ENCODE peak calls at places on chromosomes 13 and 19, in seven cellular contexts. One of them, this sample, is unnamed.

GRCh38 chr19:41149831-41150230 is 35.6 kb downstream of the CYP2F1 start:
- DNase-seq in fibroblast of mammary gland: no peak
- DNase-seq in tibial nerve: no peak
- DNase-seq in CD8-positive, alpha-beta T cell: no peak
- DNase-seq in fibroblast of the aortic adventitia: no peak
- DNase-seq in AG04450: no peak
- DNase-seq in endodermal cell: no peak
- DNase-seq in this sample: no peak

GRCh38 chr13:43368003-43368402 is 344.6 kb downstream of the DNAJC15 start:
- DNase-seq in AG04450: no peak
- DNase-seq in endodermal cell: no peak
- DNase-seq in CD8-positive, alpha-beta T cell: no peak
- DNase-seq in fibroblast of the aortic adventitia: peak; percentile 39
- DNase-seq in tibial nerve: no peak
- DNase-seq in fibroblast of mammary gland: peak; percentile 29
- DNase-seq in this sample: no peak

GRCh38 chr13:45479661-45480060 is 14.9 kb downstream of the COG3 start:
- DNase-seq in tibial nerve: no peak
- DNase-seq in fibroblast of the aortic adventitia: no peak
- DNase-seq in CD8-positive, alpha-beta T cell: no peak
- DNase-seq in endodermal cell: no peak
- DNase-seq in fibroblast of mammary gland: no peak
- DNase-seq in AG04450: no peak
- DNase-seq in this sample: no peak

GRCh38 chr13:26323127-26323526 is 69.2 kb downstream of the CDK8 start:
- DNase-seq in tibial nerve: no peak
- DNase-seq in endodermal cell: no peak
- DNase-seq in fibroblast of mammary gland: no peak
- DNase-seq in CD8-positive, alpha-beta T cell: no peak
- DNase-seq in AG04450: no peak
- DNase-seq in fibroblast of the aortic adventitia: no peak
- DNase-seq in this sample: no peak

GRCh38 chr19:5680083-5680436 is 256 bp downstream of the MICOS13 start:
- DNase-seq in fibroblast of the aortic adventitia: no peak
- DNase-seq in tibial nerve: peak; percentile 11
- DNase-seq in AG04450: no peak
- DNase-seq in endodermal cell: no peak
- DNase-seq in fibroblast of mammary gland: peak; percentile 34
- DNase-seq in CD8-positive, alpha-beta T cell: no peak
- DNase-seq in this sample: no peak

GRCh38 chr19:20107301-20107700 is 29.5 kb downstream of the ZNF90 start:
- DNase-seq in tibial nerve: no peak
- DNase-seq in fibroblast of the aortic adventitia: no peak
- DNase-seq in endodermal cell: no peak
- DNase-seq in CD8-positive, alpha-beta T cell: no peak
- DNase-seq in AG04450: no peak
- DNase-seq in fibroblast of mammary gland: no peak
- DNase-seq in this sample: no peak

GRCh38 chr19:46861691-46862503 is 1.1 kb downstream of the ARHGAP35 start:
- DNase-seq in tibial nerve: no peak
- DNase-seq in fibroblast of the aortic adventitia: peak; percentile 39
- DNase-seq in endodermal cell: peak; percentile 65
- DNase-seq in CD8-positive, alpha-beta T cell: no peak
- DNase-seq in fibroblast of mammary gland: peak; percentile 24
- DNase-seq in AG04450: no peak
- DNase-seq in this sample: no peak

GRCh38 chr13:50119593-50119992 is 104.3 kb downstream of the KCNRG start:
- DNase-seq in endodermal cell: no peak
- DNase-seq in CD8-positive, alpha-beta T cell: no peak
- DNase-seq in AG04450: no peak
- DNase-seq in fibroblast of the aortic adventitia: peak; percentile 38
- DNase-seq in tibial nerve: no peak
- DNase-seq in fibroblast of mammary gland: no peak
- DNase-seq in this sample: no peak

GRCh38 chr13:21696865-21697448 is 26.1 kb downstream of the FGF9 start:
- DNase-seq in endodermal cell: no peak
- DNase-seq in CD8-positive, alpha-beta T cell: no peak
- DNase-seq in AG04450: no peak
- DNase-seq in fibroblast of mammary gland: no peak
- DNase-seq in tibial nerve: no peak
- DNase-seq in fibroblast of the aortic adventitia: no peak
- DNase-seq in this sample: peak; percentile 53

GRCh38 chr13:45341799-45342584 is 1.0 kb upstream of the TPT1 start:
- DNase-seq in fibroblast of mammary gland: peak; percentile 83
- DNase-seq in CD8-positive, alpha-beta T cell: no peak
- DNase-seq in endodermal cell: no peak
- DNase-seq in fibroblast of the aortic adventitia: peak; percentile 75
- DNase-seq in tibial nerve: peak; percentile 45
- DNase-seq in AG04450: no peak
- DNase-seq in this sample: peak; percentile 74

GRCh38 chr13:80830431-80830830 is 489.5 kb upstream of the SPRY2 start:
- DNase-seq in tibial nerve: no peak
- DNase-seq in fibroblast of mammary gland: no peak
- DNase-seq in fibroblast of the aortic adventitia: no peak
- DNase-seq in endodermal cell: no peak
- DNase-seq in CD8-positive, alpha-beta T cell: no peak
- DNase-seq in AG04450: no peak
- DNase-seq in this sample: no peak

GRCh38 chr19:48203227-48203793 is 32.8 kb downstream of the ZSWIM9 start:
- DNase-seq in fibroblast of the aortic adventitia: no peak
- DNase-seq in tibial nerve: no peak
- DNase-seq in fibroblast of mammary gland: no peak
- DNase-seq in CD8-positive, alpha-beta T cell: no peak
- DNase-seq in AG04450: no peak
- DNase-seq in endodermal cell: no peak
- DNase-seq in this sample: no peak

GRCh38 chr13:75383064-75383715 is 98.8 kb downstream of the TBC1D4 start:
- DNase-seq in AG04450: no peak
- DNase-seq in tibial nerve: no peak
- DNase-seq in fibroblast of the aortic adventitia: no peak
- DNase-seq in endodermal cell: no peak
- DNase-seq in CD8-positive, alpha-beta T cell: no peak
- DNase-seq in fibroblast of mammary gland: no peak
- DNase-seq in this sample: no peak

GRCh38 chr13:95083758-95084157 is 217.5 kb downstream of the ABCC4 start:
- DNase-seq in AG04450: peak; percentile 47
- DNase-seq in fibroblast of the aortic adventitia: peak; percentile 50
- DNase-seq in endodermal cell: no peak
- DNase-seq in CD8-positive, alpha-beta T cell: no peak
- DNase-seq in fibroblast of mammary gland: peak; percentile 92
- DNase-seq in tibial nerve: no peak
- DNase-seq in this sample: peak; percentile 93

GRCh38 chr19:15862444-15862843 is 35.4 kb downstream of the CYP4F2 start:
- DNase-seq in tibial nerve: no peak
- DNase-seq in AG04450: no peak
- DNase-seq in fibroblast of mammary gland: no peak
- DNase-seq in fibroblast of the aortic adventitia: no peak
- DNase-seq in CD8-positive, alpha-beta T cell: no peak
- DNase-seq in endodermal cell: no peak
- DNase-seq in this sample: no peak

GRCh38 chr19:41144403-41144802 is 30.2 kb downstream of the CYP2F1 start:
- DNase-seq in fibroblast of mammary gland: peak; percentile 82
- DNase-seq in CD8-positive, alpha-beta T cell: peak; percentile 94
- DNase-seq in AG04450: peak; percentile 50
- DNase-seq in fibroblast of the aortic adventitia: peak; percentile 89
- DNase-seq in tibial nerve: peak; percentile 93
- DNase-seq in endodermal cell: peak; percentile 95
- DNase-seq in this sample: peak; percentile 73

GRCh38 chr19:9836021-9836420 is 903 bp downstream of the PIN1 start:
- DNase-seq in fibroblast of mammary gland: peak; percentile 52
- DNase-seq in endodermal cell: no peak
- DNase-seq in AG04450: no peak
- DNase-seq in tibial nerve: no peak
- DNase-seq in CD8-positive, alpha-beta T cell: no peak
- DNase-seq in fibroblast of the aortic adventitia: peak; percentile 52
- DNase-seq in this sample: no peak

GRCh38 chr13:35789335-35790166 is 313.1 kb upstream of the MAB21L1 start:
- DNase-seq in fibroblast of the aortic adventitia: peak; percentile 65
- DNase-seq in CD8-positive, alpha-beta T cell: no peak
- DNase-seq in AG04450: no peak
- DNase-seq in fibroblast of mammary gland: peak; percentile 64
- DNase-seq in endodermal cell: no peak
- DNase-seq in tibial nerve: no peak
- DNase-seq in this sample: peak; percentile 62

GRCh38 chr19:435707-436412 is 25.0 kb downstream of the SHC2 start:
- DNase-seq in fibroblast of the aortic adventitia: no peak
- DNase-seq in AG04450: no peak
- DNase-seq in tibial nerve: no peak
- DNase-seq in endodermal cell: no peak
- DNase-seq in fibroblast of mammary gland: no peak
- DNase-seq in CD8-positive, alpha-beta T cell: no peak
- DNase-seq in this sample: no peak

GRCh38 chr19:33691736-33692135 is 70.0 kb downstream of the CHST8 start:
- DNase-seq in fibroblast of mammary gland: no peak
- DNase-seq in AG04450: no peak
- DNase-seq in fibroblast of the aortic adventitia: no peak
- DNase-seq in tibial nerve: no peak
- DNase-seq in endodermal cell: no peak
- DNase-seq in CD8-positive, alpha-beta T cell: no peak
- DNase-seq in this sample: no peak

GRCh38 chr19:9986787-9987281 is 23.5 kb downstream of the COL5A3 start:
- DNase-seq in AG04450: no peak
- DNase-seq in fibroblast of mammary gland: peak; percentile 69
- DNase-seq in CD8-positive, alpha-beta T cell: no peak
- DNase-seq in endodermal cell: no peak
- DNase-seq in tibial nerve: peak; percentile 35
- DNase-seq in fibroblast of the aortic adventitia: peak; percentile 95
- DNase-seq in this sample: no peak

GRCh38 chr19:2529473-2529918 is 53.6 kb downstream of the GADD45B start:
- DNase-seq in CD8-positive, alpha-beta T cell: no peak
- DNase-seq in AG04450: no peak
- DNase-seq in tibial nerve: no peak
- DNase-seq in endodermal cell: no peak
- DNase-seq in fibroblast of the aortic adventitia: peak; percentile 88
- DNase-seq in fibroblast of mammary gland: peak; percentile 100
- DNase-seq in this sample: peak; percentile 99

GRCh38 chr19:54650108-54650666 is 12.6 kb upstream of the LILRB4 start:
- DNase-seq in CD8-positive, alpha-beta T cell: no peak
- DNase-seq in endodermal cell: no peak
- DNase-seq in AG04450: no peak
- DNase-seq in fibroblast of the aortic adventitia: no peak
- DNase-seq in tibial nerve: no peak
- DNase-seq in fibroblast of mammary gland: no peak
- DNase-seq in this sample: no peak

GRCh38 chr19:17855333-17856152 is 4.2 kb upstream of the RPL18A start:
- DNase-seq in endodermal cell: peak; percentile 98
- DNase-seq in tibial nerve: peak; percentile 93
- DNase-seq in fibroblast of mammary gland: peak; percentile 58
- DNase-seq in fibroblast of the aortic adventitia: peak; percentile 66
- DNase-seq in AG04450: no peak
- DNase-seq in CD8-positive, alpha-beta T cell: peak; percentile 96
- DNase-seq in this sample: peak; percentile 37

GRCh38 chr13:57624565-57625435 is 6.7 kb upstream of the PCDH17 start:
- DNase-seq in CD8-positive, alpha-beta T cell: no peak
- DNase-seq in endodermal cell: peak; percentile 83
- DNase-seq in fibroblast of the aortic adventitia: peak; percentile 60
- DNase-seq in fibroblast of mammary gland: peak; percentile 62
- DNase-seq in tibial nerve: peak; percentile 61
- DNase-seq in AG04450: no peak
- DNase-seq in this sample: peak; percentile 63

GRCh38 chr13:40116008-40116407 is 460.5 kb downstream of the COG6 start:
- DNase-seq in tibial nerve: peak; percentile 34
- DNase-seq in CD8-positive, alpha-beta T cell: peak; percentile 25
- DNase-seq in AG04450: no peak
- DNase-seq in fibroblast of the aortic adventitia: peak; percentile 84
- DNase-seq in endodermal cell: peak; percentile 69
- DNase-seq in fibroblast of mammary gland: peak; percentile 96
- DNase-seq in this sample: peak; percentile 92
- H3K4me3 ChIP-seq in tibial nerve: no peak overlapping the region
- H3K4me3 ChIP-seq in CD8-positive, alpha-beta T cell: no peak overlapping the region
- H3K4me3 ChIP-seq in AG04450: no peak overlapping the region
- H3K4me3 ChIP-seq in fibroblast of the aortic adventitia: no peak overlapping the region
- H3K4me3 ChIP-seq in endodermal cell: peak overlapping the region; percentile 31
- H3K4me3 ChIP-seq in fibroblast of mammary gland: no peak overlapping the region
- H3K4me3 ChIP-seq in this sample: no peak overlapping the region

GRCh38 chr13:91493442-91493841 is 95.0 kb downstream of the GPC5 start:
- DNase-seq in AG04450: no peak
- DNase-seq in CD8-positive, alpha-beta T cell: no peak
- DNase-seq in fibroblast of mammary gland: no peak
- DNase-seq in fibroblast of the aortic adventitia: no peak
- DNase-seq in endodermal cell: no peak
- DNase-seq in tibial nerve: no peak
- DNase-seq in this sample: no peak
- TF ChIP-seq CTCF in AG04450: no peak
- TF ChIP-seq CTCF in CD8-positive, alpha-beta T cell: no peak
- TF ChIP-seq CTCF in fibroblast of mammary gland: no peak
- TF ChIP-seq CTCF in fibroblast of the aortic adventitia: no peak
- TF ChIP-seq CTCF in endodermal cell: no peak
- TF ChIP-seq CTCF in tibial nerve: no peak
- TF ChIP-seq CTCF in this sample: no peak

GRCh38 chr19:37817180-37817911 is 38.0 kb upstream of the ZNF573 start:
- DNase-seq in fibroblast of mammary gland: peak; percentile 50
- DNase-seq in AG04450: no peak
- DNase-seq in endodermal cell: peak; percentile 95
- DNase-seq in tibial nerve: peak; percentile 43
- DNase-seq in CD8-positive, alpha-beta T cell: peak; percentile 40
- DNase-seq in fibroblast of the aortic adventitia: peak; percentile 14
- DNase-seq in this sample: peak; percentile 10
- H3K4me3 ChIP-seq in fibroblast of mammary gland: peak overlapping the region; percentile 44
- H3K4me3 ChIP-seq in AG04450: peak overlapping the region; percentile 48
- H3K4me3 ChIP-seq in endodermal cell: peak overlapping the region; percentile 17
- H3K4me3 ChIP-seq in tibial nerve: peak overlapping the region; percentile 56
- H3K4me3 ChIP-seq in CD8-positive, alpha-beta T cell: peak overlapping the region; percentile 15
- H3K4me3 ChIP-seq in fibroblast of the aortic adventitia: peak overlapping the region; percentile 50
- H3K4me3 ChIP-seq in this sample: peak overlapping the region; percentile 33

GRCh38 chr13:67438465-67438864 is 208.3 kb upstream of the PCDH9 start:
- DNase-seq in CD8-positive, alpha-beta T cell: no peak
- DNase-seq in fibroblast of the aortic adventitia: no peak
- DNase-seq in tibial nerve: no peak
- DNase-seq in fibroblast of mammary gland: no peak
- DNase-seq in endodermal cell: peak; percentile 46
- DNase-seq in AG04450: no peak
- DNase-seq in this sample: no peak
- TF ChIP-seq CTCF in CD8-positive, alpha-beta T cell: no peak
- TF ChIP-seq CTCF in fibroblast of the aortic adventitia: no peak
- TF ChIP-seq CTCF in tibial nerve: no peak
- TF ChIP-seq CTCF in fibroblast of mammary gland: no peak
- TF ChIP-seq CTCF in endodermal cell: peak; percentile 58
- TF ChIP-seq CTCF in AG04450: no peak
- TF ChIP-seq CTCF in this sample: no peak

DNA sequence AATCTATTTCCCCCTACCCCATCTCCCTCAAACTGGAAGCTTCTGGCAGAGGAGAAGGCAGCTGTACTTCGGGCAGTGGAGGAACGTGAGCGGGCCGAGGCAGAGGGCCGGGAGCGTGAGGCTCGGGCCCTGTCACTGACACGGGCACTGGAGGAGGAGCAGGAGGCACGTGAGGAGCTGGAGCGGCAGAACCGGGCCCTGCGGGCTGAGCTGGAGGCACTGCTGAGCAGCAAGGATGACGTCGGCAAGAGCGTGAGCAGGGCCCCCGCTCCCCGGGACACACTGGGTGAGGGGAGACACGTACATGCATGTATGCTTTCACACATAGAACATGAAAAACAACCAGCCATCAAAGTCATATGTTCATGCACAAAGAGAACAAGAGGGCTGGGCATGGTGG is 42.7 kb downstream of the KCNC3 start:
- DNase-seq in CD8-positive, alpha-beta T cell: no peak
- DNase-seq in fibroblast of mammary gland: no peak
- DNase-seq in tibial nerve: no peak
- DNase-seq in fibroblast of the aortic adventitia: no peak
- DNase-seq in endodermal cell: no peak
- DNase-seq in AG04450: no peak
- DNase-seq in this sample: no peak
- H3K4me3 ChIP-seq in CD8-positive, alpha-beta T cell: no peak overlapping the region
- H3K4me3 ChIP-seq in fibroblast of mammary gland: no peak overlapping the region
- H3K4me3 ChIP-seq in tibial nerve: no peak overlapping the region
- H3K4me3 ChIP-seq in fibroblast of the aortic adventitia: no peak overlapping the region
- H3K4me3 ChIP-seq in endodermal cell: no peak overlapping the region
- H3K4me3 ChIP-seq in AG04450: no peak overlapping the region
- H3K4me3 ChIP-seq in this sample: no peak overlapping the region

This sample was measured in bronchial epithelial cell.